ENCODE peak calls at places on chromosomes 12 and 14, in eight cellular contexts. L is pancreas, O is ovary, Q is astrocyte of the cerebellum, W is sigmoid colon, X is left lung, M is GM12865, S is AG09319. T is an unnamed sample.

GRCh38 chr14:90381999-90382451 is 14.8 kb upstream of the CALM1 start:
- DNase-seq in L (peak; percentile 86), O (peak; percentile 53), Q (no peak), W (peak; percentile 80), X (no peak), M (peak; percentile 32), S (no peak), T (no peak)

GRCh38 chr14:72745546-72745945 is 148.4 kb downstream of the DPF3 start:
- DNase-seq in L (no peak), O (no peak), Q (peak; percentile 74), W (no peak), X (no peak), M (no peak), S (peak; percentile 41), T (peak; percentile 15)

GRCh38 chr12:532908-533565 is 73.3 kb downstream of the B4GALNT3 start:
- DNase-seq in L (no peak), O (no peak), Q (no peak), W (no peak), X (no peak), M (no peak), S (no peak), T (no peak)

GRCh38 chr12:93174048-93174447 is 203.7 kb upstream of the NUDT4 start:
- DNase-seq in L (no peak), O (no peak), Q (peak; percentile 82), W (no peak), X (no peak), M (no peak), S (peak; percentile 65), T (no peak)

GRCh38 chr12:2414810-2415567 is 362.2 kb downstream of the CACNA1C start:
- DNase-seq in L (no peak), O (no peak), Q (no peak), W (peak; percentile 65), X (no peak), M (no peak), S (no peak), T (no peak)

GRCh38 chr12:27094726-27095125 is 12.3 kb upstream of the C12orf71 start:
- DNase-seq in L (no peak), O (no peak), Q (no peak), W (no peak), X (no peak), M (peak; percentile 54), S (no peak), T (no peak)

GRCh38 chr12:65876898-65877721 is 52.8 kb downstream of the HMGA2 start:
- DNase-seq in L (no peak), O (peak; percentile 74), Q (no peak), W (no peak), X (no peak), M (peak; percentile 11), S (no peak), T (no peak)

GRCh38 chr12:92146865-92147264 is 1.2 kb upstream of the BTG1 start:
- DNase-seq in L (no peak), O (no peak), Q (no peak), W (no peak), X (no peak), M (no peak), S (no peak), T (no peak)

GRCh38 chr14:64562432-64562831 is 12.7 kb downstream of the PPP1R36 start:
- DNase-seq in L (no peak), O (no peak), Q (no peak), W (no peak), X (no peak), M (no peak), S (no peak), T (no peak)

GRCh38 chr12:113899042-113899843 is 66.9 kb downstream of the RBM19 start:
- DNase-seq in L (no peak), O (no peak), Q (no peak), W (no peak), X (no peak), M (no peak), S (no peak), T (no peak)

GRCh38 chr12:75389061-75389460 is 1.8 kb upstream of the GLIPR1L2 start:
- DNase-seq in L (no peak), O (no peak), Q (no peak), W (no peak), X (no peak), M (no peak), S (no peak), T (no peak)

GRCh38 chr12:102568151-102568815 is 87.9 kb upstream of the IGF1 start:
- DNase-seq in L (no peak), O (no peak), Q (no peak), W (no peak), X (no peak), M (no peak), S (no peak), T (no peak)

GRCh38 chr12:5505116-5505515 is 73.2 kb downstream of the NTF3 start:
- DNase-seq in L (no peak), O (no peak), Q (no peak), W (no peak), X (no peak), M (no peak), S (no peak), T (peak; percentile 18)

GRCh38 chr12:27178723-27179398 is 65.2 kb upstream of the STK38L start:
- DNase-seq in L (no peak), O (no peak), Q (no peak), W (no peak), X (no peak), M (peak; percentile 37), S (no peak), T (no peak)

DNA sequence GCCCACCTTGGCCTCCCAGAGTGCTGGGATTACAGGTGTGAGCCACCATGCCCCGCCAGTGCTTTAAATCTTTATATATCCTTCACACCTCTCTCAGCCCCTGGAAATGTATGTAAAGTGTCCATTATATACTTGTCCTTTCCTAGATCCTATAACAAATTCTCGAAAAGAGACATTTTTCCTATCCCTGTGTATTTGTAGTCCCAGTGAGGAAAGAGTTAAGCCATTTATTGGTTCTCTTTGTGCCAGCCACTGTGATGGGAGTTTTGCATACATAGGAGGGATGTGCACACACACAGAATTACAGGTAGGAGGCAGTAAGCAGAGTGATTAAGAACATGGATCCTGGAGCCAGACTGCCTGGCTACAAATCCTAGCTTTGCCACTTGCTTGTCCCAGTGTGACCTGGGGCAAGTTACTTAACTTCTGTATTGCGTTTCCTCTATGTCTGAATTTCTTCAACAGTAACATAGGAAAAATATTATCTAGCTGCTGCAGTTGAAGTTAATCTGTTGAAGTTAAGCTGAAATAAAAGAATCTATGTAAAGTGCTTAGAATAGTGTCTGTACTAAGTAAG is 2.1 kb upstream of the RABGGTA start:
- DNase-seq in L (no peak), O (no peak), Q (no peak), W (no peak), X (no peak), M (peak; percentile 38), S (no peak), T (no peak)
- TF ChIP-seq CTCF in L (no peak), O (no peak), Q (peak; percentile 4), W (no peak), X (no peak), M (peak; percentile 8), S (no peak), T (no peak)

DNA sequence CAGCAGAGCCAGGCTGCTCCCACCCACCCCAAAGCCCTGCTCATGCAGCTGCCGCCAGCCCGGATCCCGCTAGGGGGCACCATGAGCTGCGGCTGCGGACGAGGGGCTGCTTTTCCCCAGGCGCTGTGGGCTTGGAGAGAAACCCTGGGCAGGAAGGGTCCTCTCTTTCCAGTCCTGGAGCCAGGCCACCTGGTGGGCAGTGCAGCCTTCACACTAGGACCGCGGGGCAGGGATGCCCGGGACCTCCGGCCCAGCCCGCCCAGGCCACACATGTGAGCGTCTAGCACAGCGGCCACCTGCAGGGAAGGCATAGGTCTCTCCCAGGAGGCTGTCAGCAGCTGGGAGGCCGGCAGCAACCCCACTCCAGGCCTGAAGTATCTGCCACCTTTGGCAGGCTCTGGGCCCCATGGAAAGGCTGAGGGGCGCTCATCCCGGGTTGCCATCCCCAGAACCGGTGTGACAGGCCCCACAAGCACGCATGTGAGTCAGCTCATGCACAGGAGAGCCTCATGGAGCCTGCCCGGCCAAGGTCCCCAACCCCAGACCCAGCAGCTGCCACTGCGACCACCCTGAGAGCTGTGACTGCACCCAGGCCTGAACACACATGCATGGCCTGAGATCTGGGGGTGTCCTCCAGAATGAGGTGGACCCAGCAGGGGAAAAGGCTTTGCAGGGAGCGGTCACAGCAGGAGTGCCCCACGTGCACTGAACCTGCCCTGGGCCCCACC is 280.0 kb upstream of the RTL1 start:
- DNase-seq in L (peak; percentile 50), O (peak; percentile 70), Q (no peak), W (no peak), X (peak; percentile 73), M (no peak), S (no peak), T (peak; percentile 77)
- TF ChIP-seq CTCF in L (no peak), O (no peak), Q (peak; percentile 55), W (peak; percentile 44), X (no peak), M (no peak), S (no peak), T (peak; percentile 78)

DNA sequence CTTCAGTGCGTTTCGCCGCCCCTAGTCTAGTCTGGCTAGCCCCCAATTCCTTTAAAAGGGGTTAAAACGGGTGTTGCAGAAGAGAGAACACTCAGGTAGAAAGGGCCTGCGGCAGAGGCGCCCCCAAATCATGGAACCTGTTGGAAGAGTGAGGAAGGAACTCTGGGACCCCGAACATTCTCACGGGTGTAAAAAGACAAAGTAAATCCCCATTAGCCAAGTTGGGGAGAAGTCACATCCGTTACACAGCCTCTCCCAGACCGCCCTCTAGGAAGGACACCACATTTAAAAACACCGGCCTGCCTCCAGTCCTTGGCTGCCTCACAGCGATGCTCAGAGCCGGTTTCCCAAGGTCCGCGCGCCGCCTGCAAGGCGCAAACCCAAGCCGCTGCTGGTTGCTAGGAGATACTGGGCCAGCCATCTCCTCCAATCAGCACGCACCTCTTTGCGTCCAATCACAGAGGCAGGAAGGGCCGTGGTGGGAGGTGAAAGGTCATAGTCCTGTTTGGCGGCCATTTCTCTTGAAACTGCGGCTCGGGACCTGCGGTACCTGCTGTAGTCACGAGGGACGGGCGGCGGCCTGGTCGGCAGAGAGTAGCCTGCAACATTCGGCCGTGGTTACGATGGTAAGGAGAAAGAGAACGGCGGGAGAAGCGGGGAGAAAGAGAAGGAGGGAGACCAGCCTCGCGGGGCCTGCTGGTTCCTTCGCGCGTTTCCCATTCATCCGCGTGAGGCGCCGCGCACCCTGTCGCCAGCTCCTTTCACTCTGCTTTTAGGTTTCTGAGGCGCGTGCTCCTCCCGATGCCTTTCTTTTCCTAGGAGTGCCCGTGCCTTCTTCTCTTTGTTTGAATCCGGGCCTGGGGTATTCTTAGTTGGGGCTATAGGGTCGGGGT is at the start of gene SNRPF:
- DNase-seq in L (peak; percentile 96), O (peak; percentile 96), Q (peak; percentile 96), W (peak; percentile 98), X (peak; percentile 95), M (peak; percentile 97), S (peak; percentile 90), T (peak; percentile 95)
- TF ChIP-seq CTCF in L (no peak), O (no peak), Q (peak; percentile 14), W (no peak), X (no peak), M (no peak), S (peak; percentile 8), T (peak; percentile 46)

DNA sequence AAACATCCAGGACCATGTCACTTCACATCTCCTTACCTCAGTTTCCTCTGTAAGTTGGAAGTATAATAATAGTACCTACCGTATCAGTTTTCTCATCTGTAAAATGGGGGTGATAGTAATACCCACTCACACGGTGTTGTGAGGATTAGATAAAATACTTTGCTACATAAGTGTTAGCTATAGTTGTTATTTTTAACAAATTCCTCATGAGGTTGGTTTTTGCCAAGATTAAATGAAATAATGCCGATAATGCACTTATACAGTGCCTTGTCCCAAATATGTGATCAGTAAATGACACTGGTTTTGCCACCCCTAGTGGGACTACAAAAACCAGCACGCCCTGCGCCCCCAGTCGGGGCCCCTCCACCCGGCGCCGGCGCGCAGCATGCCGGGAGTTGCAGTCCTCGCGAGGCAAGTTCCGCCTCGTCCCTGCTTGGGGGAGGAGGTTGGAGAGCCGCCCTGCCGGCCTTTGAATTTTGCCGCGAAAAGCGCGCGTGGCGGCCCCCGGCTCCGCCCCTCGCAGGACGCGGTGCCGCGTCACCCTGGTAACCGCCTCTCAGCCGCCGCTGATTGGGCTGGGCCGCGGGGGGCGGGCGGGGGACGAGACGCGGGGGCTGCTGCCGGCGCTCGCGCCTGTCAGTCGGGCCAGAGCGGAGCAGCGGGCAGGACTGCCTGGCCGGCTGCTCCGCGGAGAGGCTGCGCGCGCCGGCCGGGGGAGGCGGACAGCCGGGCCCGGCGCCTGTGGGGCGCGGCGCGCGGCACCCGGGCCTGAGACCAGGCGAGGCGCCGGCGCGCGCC is at the start of gene FAM222A:
- DNase-seq in L (peak; percentile 98), O (peak; percentile 98), Q (peak; percentile 83), W (peak; percentile 98), X (peak; percentile 96), M (peak; percentile 96), S (peak; percentile 86), T (peak; percentile 99)
- TF ChIP-seq CTCF in L (no peak), O (no peak), Q (no peak), W (peak; percentile 37), X (peak; percentile 8), M (no peak), S (no peak), T (peak; percentile 51)

T was measured in type B pancreatic cell.